ENCODE peak calls at places on chromosomes 11 and 22, in five cellular contexts. One of them, this sample, is unnamed. For H3K4me1, the result is how much of the 10 kb centered on the place peaks cover.

GRCh38 chr11:2175659-2176058 is 4.0 kb upstream of the TH start:
- DNase-seq in sigmoid colon: no peak
- DNase-seq in SK-N-SH: peak
- DNase-seq in transverse colon: no peak
- DNase-seq in tibial nerve: no peak
- DNase-seq in this sample: no peak

GRCh38 chr11:18761741-18762140 is 29.9 kb downstream of the PTPN5 start:
- DNase-seq in sigmoid colon: no peak
- DNase-seq in SK-N-SH: no peak
- DNase-seq in transverse colon: no peak
- DNase-seq in tibial nerve: no peak
- DNase-seq in this sample: no peak

GRCh38 chr22:46737976-46738641 is at the start of gene CERK:
- DNase-seq in sigmoid colon: peak
- DNase-seq in SK-N-SH: peak
- DNase-seq in transverse colon: peak
- DNase-seq in tibial nerve: peak
- DNase-seq in this sample: peak

GRCh38 chr22:41682033-41682807 is 6.4 kb downstream of the SNU13 start:
- DNase-seq in sigmoid colon: peak
- DNase-seq in SK-N-SH: peak
- DNase-seq in transverse colon: peak
- DNase-seq in tibial nerve: peak
- DNase-seq in this sample: peak

GRCh38 chr22:41699264-41700104 is at the start of gene MEI1:
- DNase-seq in sigmoid colon: peak
- DNase-seq in SK-N-SH: no peak
- DNase-seq in transverse colon: peak
- DNase-seq in tibial nerve: peak
- DNase-seq in this sample: peak

GRCh38 chr22:20319041-20319744 is 667 bp downstream of the DGCR6L start:
- DNase-seq in sigmoid colon: peak
- DNase-seq in SK-N-SH: peak
- DNase-seq in transverse colon: no peak
- DNase-seq in tibial nerve: no peak
- DNase-seq in this sample: peak

GRCh38 chr22:41943661-41944209 is 3.2 kb downstream of the CENPM start:
- DNase-seq in sigmoid colon: no peak
- DNase-seq in SK-N-SH: no peak
- DNase-seq in transverse colon: peak
- DNase-seq in tibial nerve: no peak
- DNase-seq in this sample: no peak

GRCh38 chr11:3000032-3000961 is 8.2 kb upstream of the NAP1L4 start:
- DNase-seq in sigmoid colon: peak
- DNase-seq in SK-N-SH: peak
- DNase-seq in transverse colon: peak
- DNase-seq in tibial nerve: no peak
- DNase-seq in this sample: peak

GRCh38 chr22:50612715-50613221 is 12.2 kb downstream of the MAPK8IP2 start:
- DNase-seq in sigmoid colon: no peak
- DNase-seq in SK-N-SH: peak
- DNase-seq in transverse colon: peak
- DNase-seq in tibial nerve: no peak
- DNase-seq in this sample: no peak

GRCh38 chr11:41842673-41843072 is 383.2 kb upstream of the LRRC4C start:
- DNase-seq in sigmoid colon: no peak
- DNase-seq in SK-N-SH: no peak
- DNase-seq in transverse colon: no peak
- DNase-seq in tibial nerve: no peak
- DNase-seq in this sample: no peak

GRCh38 chr11:45176996-45177395 is 30.6 kb downstream of the PRDM11 start:
- DNase-seq in sigmoid colon: peak
- DNase-seq in SK-N-SH: peak
- DNase-seq in transverse colon: no peak
- DNase-seq in tibial nerve: no peak
- DNase-seq in this sample: no peak

GRCh38 chr11:100562102-100562501 is 125.0 kb upstream of the ARHGAP42 start:
- DNase-seq in sigmoid colon: no peak
- DNase-seq in SK-N-SH: no peak
- DNase-seq in transverse colon: no peak
- DNase-seq in tibial nerve: no peak
- DNase-seq in this sample: no peak

GRCh38 chr22:30481711-30482110 is 9.9 kb upstream of the SEC14L3 start:
- DNase-seq in sigmoid colon: no peak
- DNase-seq in SK-N-SH: no peak
- DNase-seq in transverse colon: no peak
- DNase-seq in tibial nerve: no peak
- DNase-seq in this sample: no peak

GRCh38 chr11:94794287-94795168 is 26.4 kb downstream of the AMOTL1 start:
- DNase-seq in sigmoid colon: peak
- DNase-seq in SK-N-SH: peak
- DNase-seq in transverse colon: no peak
- DNase-seq in tibial nerve: no peak
- DNase-seq in this sample: no peak

GRCh38 chr22:47043835-47044721 is 281.6 kb downstream of the TBC1D22A start:
- DNase-seq in sigmoid colon: peak
- DNase-seq in SK-N-SH: no peak
- DNase-seq in transverse colon: peak
- DNase-seq in tibial nerve: no peak
- DNase-seq in this sample: peak

GRCh38 chr11:78595431-78596130 is 20.9 kb upstream of the NARS2 start:
- DNase-seq in sigmoid colon: no peak
- DNase-seq in SK-N-SH: no peak
- DNase-seq in transverse colon: no peak
- DNase-seq in tibial nerve: no peak
- DNase-seq in this sample: no peak

GRCh38 chr11:63609536-63609935 is 4.7 kb downstream of the PLAAT3 start:
- DNase-seq in sigmoid colon: peak
- DNase-seq in SK-N-SH: peak
- DNase-seq in transverse colon: peak
- DNase-seq in tibial nerve: no peak
- DNase-seq in this sample: peak
- H3K4me1 ChIP-seq in sigmoid colon: under half
- H3K4me1 ChIP-seq in SK-N-SH: under half
- H3K4me1 ChIP-seq in transverse colon: under half
- H3K4me1 ChIP-seq in tibial nerve: under half
- H3K4me1 ChIP-seq in this sample: under half

GRCh38 chr11:118310271-118310670 is 5.7 kb downstream of the CD3E start:
- DNase-seq in sigmoid colon: no peak
- DNase-seq in SK-N-SH: no peak
- DNase-seq in transverse colon: no peak
- DNase-seq in tibial nerve: no peak
- DNase-seq in this sample: no peak

GRCh38 chr11:118311518-118311917 is 7.0 kb downstream of the CD3E start:
- DNase-seq in sigmoid colon: no peak
- DNase-seq in SK-N-SH: no peak
- DNase-seq in transverse colon: no peak
- DNase-seq in tibial nerve: no peak
- DNase-seq in this sample: no peak

GRCh38 chr11:118313242-118313641 is 8.7 kb downstream of the CD3E start:
- DNase-seq in sigmoid colon: no peak
- DNase-seq in SK-N-SH: no peak
- DNase-seq in transverse colon: no peak
- DNase-seq in tibial nerve: no peak
- DNase-seq in this sample: no peak

GRCh38 chr11:118312328-118312727 is 7.8 kb downstream of the CD3E start:
- DNase-seq in sigmoid colon: no peak
- DNase-seq in SK-N-SH: no peak
- DNase-seq in transverse colon: no peak
- DNase-seq in tibial nerve: no peak
- DNase-seq in this sample: no peak

GRCh38 chr11:118310781-118311485 is 6.4 kb downstream of the CD3E start:
- DNase-seq in sigmoid colon: no peak
- DNase-seq in SK-N-SH: no peak
- DNase-seq in transverse colon: peak
- DNase-seq in tibial nerve: no peak
- DNase-seq in this sample: no peak
- H3K4me3 ChIP-seq in sigmoid colon: no peak
- H3K4me3 ChIP-seq in SK-N-SH: no peak
- H3K4me3 ChIP-seq in transverse colon: no peak
- H3K4me3 ChIP-seq in tibial nerve: no peak
- H3K4me3 ChIP-seq in this sample: no peak

DNA sequence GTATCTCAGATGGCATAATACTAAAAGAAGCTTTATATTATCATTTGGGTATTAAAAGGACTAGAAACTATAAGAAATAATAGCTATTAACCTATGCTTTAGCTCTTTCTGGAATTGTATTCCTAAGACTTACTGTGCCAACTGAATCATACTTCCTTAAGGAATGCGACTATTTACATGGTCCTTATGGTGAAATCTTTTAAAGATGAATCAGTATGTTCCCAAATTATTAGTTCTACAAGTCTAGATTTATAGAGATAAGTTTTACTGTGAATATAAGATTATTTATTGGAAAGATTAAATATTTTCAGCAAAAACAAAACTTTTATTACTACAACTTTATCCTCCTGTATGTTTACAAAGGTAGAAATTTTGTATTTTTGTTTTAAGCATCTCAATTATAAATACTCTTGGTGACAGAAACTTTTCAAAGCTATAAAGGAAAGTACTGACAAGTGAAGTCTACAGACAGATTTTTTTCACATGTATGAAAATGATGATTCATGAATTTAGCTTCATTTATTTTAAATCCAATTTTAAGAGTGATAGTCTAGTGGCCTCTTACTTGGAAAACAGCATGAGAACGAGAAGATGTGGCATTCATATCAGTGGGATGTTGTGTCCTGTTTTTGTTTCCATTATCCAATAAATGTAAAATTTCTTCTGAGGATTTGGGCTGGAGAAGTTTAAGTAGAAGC is 17.8 kb downstream of the KIF18A start:
- DNase-seq in sigmoid colon: no peak
- DNase-seq in SK-N-SH: no peak
- DNase-seq in transverse colon: no peak
- DNase-seq in tibial nerve: no peak
- DNase-seq in this sample: no peak
- TF ChIP-seq EP300 in sigmoid colon: no peak
- TF ChIP-seq EP300 in SK-N-SH: no peak
- TF ChIP-seq EP300 in transverse colon: no peak
- TF ChIP-seq EP300 in tibial nerve: no peak
- TF ChIP-seq EP300 in this sample: no peak

DNA sequence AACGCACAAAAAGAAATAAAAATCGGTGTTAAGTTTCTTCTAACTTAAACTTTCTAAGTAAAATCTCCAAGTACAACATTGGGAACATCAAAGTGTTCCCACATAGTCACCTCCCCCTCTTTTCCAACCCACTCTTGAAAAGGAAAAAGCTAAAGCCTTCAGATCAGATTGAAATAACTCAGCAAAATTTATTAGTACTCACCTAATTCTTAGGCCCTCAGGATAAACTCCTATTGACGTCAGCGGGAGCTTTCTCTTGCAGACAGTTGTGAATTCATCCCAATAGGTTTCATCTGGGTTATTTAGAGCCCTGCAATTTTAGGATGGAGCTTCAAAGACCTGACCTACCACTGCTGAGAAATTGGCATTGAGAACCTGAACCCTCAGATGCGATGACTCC is 414.3 kb downstream of the GUCY1A2 start:
- DNase-seq in sigmoid colon: no peak
- DNase-seq in SK-N-SH: no peak
- DNase-seq in transverse colon: no peak
- DNase-seq in tibial nerve: no peak
- DNase-seq in this sample: no peak
- H3K4me1 ChIP-seq in sigmoid colon: under half
- H3K4me1 ChIP-seq in SK-N-SH: under half
- H3K4me1 ChIP-seq in transverse colon: under half
- H3K4me1 ChIP-seq in tibial nerve: under half
- H3K4me1 ChIP-seq in this sample: under half

DNA sequence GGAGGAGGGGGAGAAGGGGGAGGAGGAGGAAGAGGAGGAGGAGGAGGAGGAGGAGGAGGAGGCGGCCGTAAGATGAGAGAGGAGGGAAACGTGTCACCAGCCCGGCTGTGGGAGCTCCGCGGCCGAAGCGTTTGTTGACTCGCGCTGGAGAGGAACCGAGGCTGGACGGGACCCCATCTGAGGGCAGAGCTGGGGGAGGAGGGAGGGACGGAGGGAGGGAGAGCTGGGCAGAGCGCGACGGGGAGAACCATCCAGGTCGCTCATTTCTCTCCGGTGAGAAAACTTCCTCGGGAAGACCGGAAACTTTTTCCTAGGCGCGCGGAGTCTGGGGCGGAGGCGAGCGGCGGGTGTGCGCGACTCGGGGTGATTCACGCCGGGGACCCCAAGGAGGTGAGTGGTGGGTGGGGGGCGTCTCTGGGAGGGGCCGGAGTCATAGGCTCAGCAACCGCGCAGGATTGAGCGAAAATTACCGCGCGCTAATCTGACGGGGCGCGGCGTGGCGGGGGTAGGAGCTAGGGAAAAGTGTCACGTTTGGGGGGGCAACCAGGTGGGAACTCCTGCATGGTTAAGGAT is 80.3 kb downstream of the PRR5L start:
- DNase-seq in sigmoid colon: peak
- DNase-seq in SK-N-SH: peak
- DNase-seq in transverse colon: peak
- DNase-seq in tibial nerve: no peak
- DNase-seq in this sample: no peak
- H3K4me3 ChIP-seq in sigmoid colon: peak
- H3K4me3 ChIP-seq in SK-N-SH: peak
- H3K4me3 ChIP-seq in transverse colon: peak
- H3K4me3 ChIP-seq in tibial nerve: peak
- H3K4me3 ChIP-seq in this sample: peak

GRCh38 chr11:32838505-32839274 is 9.0 kb downstream of the PRRG4 start:
- DNase-seq in sigmoid colon: no peak
- DNase-seq in SK-N-SH: no peak
- DNase-seq in transverse colon: peak
- DNase-seq in tibial nerve: no peak
- DNase-seq in this sample: no peak
- TF ChIP-seq EP300 in sigmoid colon: no peak
- TF ChIP-seq EP300 in SK-N-SH: no peak
- TF ChIP-seq EP300 in transverse colon: no peak
- TF ChIP-seq EP300 in tibial nerve: no peak
- TF ChIP-seq EP300 in this sample: no peak